ENCODE peak calls at places on chromosomes 11 and 22, in nine cellular contexts. W is IMR-90, F is tibial artery, B is anterior cingulate cortex, V is EH, K is ecto neural progenitor cell, N is globus pallidus, M is T-cell, P is NCI-H1436. Q is an unnamed sample.

GRCh38 chr22:46748948-46749681 is 11.1 kb upstream of the CERK start:
- DNase-seq in W (peak), F (no peak), B (no peak), V (peak), K (no peak), N (no peak), M (peak), P (no peak), Q (peak)

GRCh38 chr22:37186228-37186996 is 1.6 kb downstream of the C1QTNF6 start:
- DNase-seq in W (peak), F (no peak), B (no peak), V (peak), K (no peak), N (peak), M (peak), P (no peak), Q (no peak)

GRCh38 chr22:44445731-44446130 is 52.3 kb downstream of the RTL6 start:
- DNase-seq in W (no peak), F (peak), B (no peak), V (no peak), K (no peak), N (no peak), M (no peak), P (no peak), Q (no peak)

GRCh38 chr11:1737080-1737757 is 13.2 kb downstream of the IFITM10 start:
- DNase-seq in W (no peak), F (peak), B (no peak), V (no peak), K (no peak), N (no peak), M (no peak), P (no peak), Q (no peak)

GRCh38 chr22:48949375-48950149 is 878.1 kb downstream of the BRD1 start:
- DNase-seq in W (no peak), F (peak), B (no peak), V (no peak), K (peak), N (no peak), M (no peak), P (no peak), Q (no peak)

GRCh38 chr22:46893281-46894020 is 131.0 kb downstream of the TBC1D22A start:
- DNase-seq in W (no peak), F (no peak), B (no peak), V (no peak), K (no peak), N (no peak), M (no peak), P (no peak), Q (no peak)

GRCh38 chr22:27842994-27843431 is 41.5 kb upstream of the MN1 start:
- DNase-seq in W (no peak), F (no peak), B (no peak), V (peak), K (no peak), N (no peak), M (no peak), P (no peak), Q (peak)

GRCh38 chr11:35944503-35945136 is 758 bp downstream of the LDLRAD3 start:
- DNase-seq in W (no peak), F (no peak), B (peak), V (peak), K (peak), N (peak), M (no peak), P (no peak), Q (no peak)

GRCh38 chr11:77874206-77874605 is 53.3 kb downstream of the AAMDC start:
- DNase-seq in W (peak), F (no peak), B (no peak), V (no peak), K (no peak), N (no peak), M (no peak), P (no peak), Q (no peak)

GRCh38 chr22:45804986-45805325 is 133.3 kb downstream of the ATXN10 start:
- DNase-seq in W (peak), F (no peak), B (no peak), V (peak), K (no peak), N (no peak), M (no peak), P (no peak), Q (no peak)

GRCh38 chr11:73269353-73270088 is 2.6 kb upstream of the P2RY6 start:
- DNase-seq in W (no peak), F (peak), B (no peak), V (no peak), K (peak), N (no peak), M (no peak), P (no peak), Q (peak)

GRCh38 chr11:102640946-102641345 is 15.8 kb upstream of the MMP20 start:
- DNase-seq in W (no peak), F (no peak), B (no peak), V (no peak), K (no peak), N (no peak), M (no peak), P (no peak), Q (no peak)

GRCh38 chr11:79503028-79503427 is 62.2 kb upstream of the TENM4 start:
- DNase-seq in W (no peak), F (peak), B (no peak), V (peak), K (no peak), N (no peak), M (no peak), P (no peak), Q (no peak)

GRCh38 chr11:28887681-28888080 is 779.5 kb downstream of the METTL15 start:
- DNase-seq in W (no peak), F (no peak), B (no peak), V (peak), K (no peak), N (no peak), M (no peak), P (no peak), Q (no peak)

GRCh38 chr11:72813740-72814138 is 472 bp upstream of the ATG16L2 start:
- DNase-seq in W (peak), F (no peak), B (no peak), V (peak), K (no peak), N (peak), M (no peak), P (peak), Q (peak)

GRCh38 chr11:58768137-58768536 is 36.4 kb upstream of the GLYAT start:
- DNase-seq in W (no peak), F (no peak), B (no peak), V (no peak), K (no peak), N (no peak), M (no peak), P (no peak), Q (no peak)

GRCh38 chr11:78168539-78169477 is 19.6 kb downstream of the KCTD21 start:
- DNase-seq in W (peak), F (peak), B (no peak), V (peak), K (no peak), N (no peak), M (no peak), P (no peak), Q (peak)

GRCh38 chr11:68146704-68147474 is 25.7 kb upstream of the CHKA start:
- DNase-seq in W (peak), F (no peak), B (peak), V (peak), K (no peak), N (peak), M (no peak), P (peak), Q (peak)

GRCh38 chr11:83681944-83682644 is 395.9 kb upstream of the CCDC90B start:
- DNase-seq in W (no peak), F (no peak), B (no peak), V (no peak), K (no peak), N (no peak), M (no peak), P (no peak), Q (no peak)

GRCh38 chr11:43580735-43581369 is 99.7 kb upstream of the HSD17B12 start:
- DNase-seq in W (peak), F (no peak), B (no peak), V (peak), K (peak), N (no peak), M (no peak), P (no peak), Q (no peak)

Q was measured in adrenal gland.